ENCODE peak calls at places on chromosomes 4 and X, in eight cellular contexts. S is right lobe of liver, Y is esophagus muscularis mucosa, Z is Peyer's patch, W is stomach, B is NB4, P is K562, K is A549. C is an unnamed sample.

GRCh38 chr4:54077812-54078211 is 13.4 kb upstream of the CHIC2 start:
- DNase-seq in Y (no peak), W (no peak), B (no peak), K (no peak), Z (no peak), P (no peak), S (no peak), C (no peak)

GRCh38 chr4:88747351-88747750 is 49.7 kb upstream of the NAP1L5 start:
- DNase-seq in W (no peak), P (no peak), S (no peak), Z (no peak), B (no peak), Y (no peak), K (no peak), C (no peak)

GRCh38 chr4:40998680-40999358 is 215.5 kb downstream of the APBB2 start:
- DNase-seq in K (peak), Z (no peak), W (no peak), Y (no peak), S (no peak), B (peak), P (no peak), C (no peak)

GRCh38 chr4:146359771-146360170 is 145.4 kb downstream of the REELD1 start:
- DNase-seq in S (no peak), Z (no peak), P (no peak), B (no peak), Y (no peak), W (no peak), K (no peak), C (no peak)

GRCh38 chr4:3335982-3336381 is 43.2 kb downstream of the RGS12 start:
- DNase-seq in K (no peak), B (no peak), Z (no peak), S (no peak), P (no peak), Y (no peak), W (no peak), C (no peak)

GRCh38 chr4:86155766-86156165 is 204.1 kb downstream of the MAPK10 start:
- DNase-seq in K (no peak), W (no peak), P (no peak), Y (no peak), Z (no peak), B (no peak), S (no peak), C (no peak)

GRCh38 chr4:57658188-57658587 is 548.0 kb upstream of the IGFBP7 start:
- DNase-seq in Y (peak), S (no peak), P (no peak), Z (no peak), K (no peak), W (no peak), B (no peak), C (no peak)

GRCh38 chr4:107380836-107381438 is 339.1 kb downstream of the PAPSS1 start:
- DNase-seq in S (no peak), Z (no peak), P (no peak), B (no peak), W (no peak), K (no peak), Y (no peak), C (no peak)

GRCh38 chr4:89171176-89171575 is 59.8 kb downstream of the TIGD2 start:
- DNase-seq in P (no peak), Z (no peak), B (no peak), K (no peak), W (no peak), S (no peak), Y (no peak), C (no peak)

GRCh38 chr4:91064157-91064853 is 937.1 kb downstream of the CCSER1 start:
- DNase-seq in P (peak), Z (no peak), Y (no peak), W (no peak), B (peak), K (no peak), S (no peak), C (peak)

GRCh38 chrX:38305971-38306370 is 21.3 kb downstream of the RPGR start:
- DNase-seq in W (no peak), Y (no peak), P (no peak), Z (no peak), K (no peak), B (no peak), S (no peak), C (no peak)

GRCh38 chr4:182212211-182212761 is 30.9 kb upstream of the TENM3 start:
- DNase-seq in S (no peak), B (no peak), K (no peak), W (no peak), P (no peak), Z (no peak), Y (peak), C (no peak)

GRCh38 chr4:42122237-42122636 is 30.2 kb downstream of the BEND4 start:
- DNase-seq in K (no peak), W (no peak), S (no peak), P (no peak), Z (no peak), Y (no peak), B (no peak), C (no peak)

GRCh38 chr4:73103799-73104503 is 34.4 kb upstream of the COX18 start:
- DNase-seq in W (no peak), B (peak), S (no peak), Z (no peak), P (peak), K (no peak), Y (no peak), C (no peak)

GRCh38 chr4:30870513-30870912 is 150.3 kb downstream of the PCDH7 start:
- DNase-seq in K (no peak), Y (no peak), S (no peak), P (no peak), Z (no peak), B (no peak), W (no peak), C (no peak)

GRCh38 chr4:53863731-53864130 is 200.7 kb downstream of the CHIC2 start:
- DNase-seq in P (no peak), Z (no peak), W (no peak), B (no peak), S (no peak), K (no peak), Y (no peak), C (no peak)

GRCh38 chrX:49271341-49271740 is 1.7 kb downstream of the PPP1R3F start:
- DNase-seq in Y (no peak), K (no peak), S (no peak), P (no peak), W (no peak), Z (no peak), B (no peak), C (peak)

GRCh38 chr4:48093949-48094550 is 40.0 kb downstream of the TXK start:
- DNase-seq in P (no peak), K (peak), B (no peak), Y (no peak), Z (peak), S (no peak), W (no peak), C (peak)

GRCh38 chrX:1468250-1468772 is 15.6 kb upstream of the ASMTL start:
- DNase-seq in W (peak), K (peak), B (peak), Z (peak), S (no peak), Y (peak), P (no peak), C (no peak)

GRCh38 chr4:156763511-156763910 is 208.1 kb downstream of the PDGFC start:
- DNase-seq in K (no peak), Z (no peak), S (no peak), W (no peak), P (no peak), Y (no peak), B (no peak), C (no peak)

GRCh38 chr4:45693746-45694145 is 430.1 kb downstream of the GABRG1 start:
- DNase-seq in Z (no peak), K (no peak), P (no peak), S (no peak), Y (no peak), B (no peak), W (peak), C (no peak)

GRCh38 chr4:119238068-119238722 is 25.7 kb downstream of the USP53 start:
- DNase-seq in S (no peak), W (no peak), K (no peak), B (no peak), Z (no peak), Y (no peak), P (no peak), C (no peak)

GRCh38 chrX:141415889-141416288 is 168.6 kb downstream of the SPANXA1 start:
- DNase-seq in S (no peak), K (no peak), B (no peak), P (no peak), W (no peak), Y (no peak), Z (no peak), C (no peak)

GRCh38 chrX:114363346-114363745 is 220.5 kb upstream of the HTR2C start:
- DNase-seq in W (no peak), S (no peak), B (no peak), Y (no peak), Z (no peak), P (no peak), K (no peak), C (no peak)

GRCh38 chr4:164440196-164440595 is 313.7 kb upstream of the SMIM31 start:
- DNase-seq in Z (no peak), K (no peak), Y (no peak), S (no peak), B (no peak), W (no peak), P (no peak), C (no peak)

GRCh38 chr4:179344861-179345260 is 1902.6 kb upstream of the AGA start:
- DNase-seq in P (no peak), W (no peak), Z (no peak), Y (no peak), K (no peak), B (no peak), S (no peak), C (no peak)

GRCh38 chr4:182648766-182649165 is 268.4 kb downstream of the DCTD start:
- DNase-seq in W (no peak), Y (no peak), Z (no peak), P (no peak), B (no peak), S (no peak), K (no peak), C (no peak)

GRCh38 chrX:24080670-24081069 is 25.9 kb downstream of the EIF2S3 start:
- DNase-seq in B (no peak), Y (no peak), K (no peak), S (no peak), Z (no peak), W (no peak), P (no peak), C (no peak)

GRCh38 chrX:24079405-24079804 is 24.6 kb downstream of the EIF2S3 start:
- DNase-seq in W (no peak), Z (no peak), K (no peak), P (no peak), B (peak), S (no peak), Y (no peak), C (no peak)

GRCh38 chrX:24081661-24082154 is 27.0 kb downstream of the EIF2S3 start:
- DNase-seq in B (peak), Y (no peak), P (no peak), S (peak), Z (peak), W (peak), K (no peak), C (peak)

GRCh38 chrX:24085133-24085532 is 30.4 kb downstream of the EIF2S3 start:
- DNase-seq in K (no peak), S (no peak), W (no peak), Y (no peak), B (peak), Z (no peak), P (no peak), C (no peak)

DNA sequence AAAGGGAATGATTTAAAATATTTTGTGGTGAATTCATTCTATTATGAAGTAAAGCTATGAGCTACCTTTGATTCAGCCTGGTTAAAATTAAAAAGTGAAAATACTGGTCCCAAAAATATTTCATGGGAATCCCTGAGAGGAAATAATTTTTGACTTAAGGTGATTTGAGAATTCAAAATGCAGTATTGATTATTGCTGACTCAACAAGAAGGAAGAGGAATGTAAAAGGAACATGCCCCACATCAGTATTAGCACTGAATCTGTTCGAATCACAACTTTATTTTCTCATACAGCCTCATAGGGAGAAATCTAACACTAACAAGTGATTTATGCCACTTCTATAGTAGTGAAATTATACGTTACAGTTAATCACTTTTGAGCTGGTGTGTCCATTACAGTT is 27.7 kb downstream of the EIF2S3 start:
- DNase-seq in W (no peak), S (no peak), Z (no peak), B (no peak), Y (no peak), K (no peak), P (no peak), C (no peak)
- TF ChIP-seq CTCF in W (no peak), S (no peak), Z (no peak), B (no peak), Y (no peak), K (no peak), P (no peak), C (no peak)

GRCh38 chrX:153688071-153688470 is 345 bp downstream of the SLC6A8 start:
- DNase-seq in B (no peak), W (no peak), P (no peak), K (no peak), Z (no peak), Y (no peak), S (no peak), C (no peak)

GRCh38 chrX:153688900-153689590 is 1.3 kb downstream of the SLC6A8 start:
- DNase-seq in Z (peak), B (no peak), W (peak), Y (no peak), S (no peak), K (no peak), P (peak), C (peak)

GRCh38 chrX:153688534-153688899 is 791 bp downstream of the SLC6A8 start:
- DNase-seq in S (no peak), B (no peak), Z (peak), W (no peak), Y (no peak), P (no peak), K (no peak), C (no peak)

GRCh38 chrX:153685751-153686676 is 1.7 kb upstream of the SLC6A8 start:
- DNase-seq in P (peak), K (no peak), Y (no peak), W (no peak), B (peak), S (peak), Z (peak), C (no peak)

GRCh38 chrX:153687121-153688039 is at the start of gene SLC6A8:
- DNase-seq in S (peak), B (peak), Z (peak), Y (no peak), W (peak), K (peak), P (peak), C (peak)
- TF ChIP-seq POLR2A in S (peak), B (no peak), Z (peak), Y (no peak), W (no peak), K (peak), P (no peak), C (peak)

GRCh38 chr4:187613089-187613839 is 382.3 kb upstream of the ZFP42 start:
- DNase-seq in W (no peak), K (no peak), B (no peak), P (no peak), Z (no peak), Y (no peak), S (no peak), C (no peak)

GRCh38 chr4:187617117-187617516 is 378.5 kb upstream of the ZFP42 start:
- DNase-seq in Y (no peak), S (no peak), Z (no peak), K (no peak), W (no peak), P (no peak), B (no peak), C (no peak)

GRCh38 chr4:187619319-187619718 is 376.3 kb upstream of the ZFP42 start:
- DNase-seq in P (no peak), S (no peak), K (no peak), Z (no peak), B (no peak), W (no peak), Y (no peak), C (no peak)

GRCh38 chr4:187618701-187619278 is 376.8 kb upstream of the ZFP42 start:
- DNase-seq in W (no peak), S (no peak), K (no peak), P (no peak), B (no peak), Y (no peak), Z (no peak), C (no peak)

GRCh38 chr4:187615972-187616371 is 379.6 kb upstream of the ZFP42 start:
- DNase-seq in P (no peak), Y (no peak), Z (no peak), B (no peak), W (no peak), S (no peak), K (no peak), C (no peak)
- TF ChIP-seq CTCF in P (no peak), Y (no peak), Z (no peak), B (no peak), W (no peak), S (no peak), K (no peak), C (no peak)

GRCh38 chrX:3713225-3713936 is at the start of gene PRKX:
- DNase-seq in B (peak), P (peak), Z (peak), K (peak), Y (no peak), S (peak), W (peak), C (peak)
- TF ChIP-seq POLR2A in B (peak), P (peak), Z (no peak), K (peak), Y (no peak), S (peak), W (no peak), C (no peak)

C was measured in body of pancreas.